ENCODE peak calls at places on chromosomes 11 and 22, in eight cellular contexts. One of them, this sample, is unnamed.

GRCh38 chr22:30113494-30113893 is 33.2 kb downstream of the HORMAD2 start:
- DNase-seq in pancreas: no peak
- DNase-seq in AG09319: no peak
- DNase-seq in erythroblast: no peak
- DNase-seq in A172: no peak
- DNase-seq in T-helper 9 cell: no peak
- DNase-seq in M059J: no peak
- DNase-seq in brain pericyte: no peak
- DNase-seq in this sample: no peak

GRCh38 chr11:132858203-132858602 is 674.1 kb downstream of the OPCML start:
- DNase-seq in AG09319: no peak
- DNase-seq in brain pericyte: no peak
- DNase-seq in erythroblast: no peak
- DNase-seq in pancreas: no peak
- DNase-seq in T-helper 9 cell: no peak
- DNase-seq in M059J: peak; percentile 43
- DNase-seq in A172: no peak
- DNase-seq in this sample: no peak

GRCh38 chr11:35045219-35045819 is 93.7 kb upstream of the CD44 start:
- DNase-seq in brain pericyte: no peak
- DNase-seq in T-helper 9 cell: peak; percentile 61
- DNase-seq in AG09319: no peak
- DNase-seq in M059J: no peak
- DNase-seq in erythroblast: no peak
- DNase-seq in A172: no peak
- DNase-seq in pancreas: peak; percentile 22
- DNase-seq in this sample: peak; percentile 63

GRCh38 chr22:27809700-27810365 is 8.3 kb upstream of the MN1 start:
- DNase-seq in erythroblast: no peak
- DNase-seq in A172: no peak
- DNase-seq in pancreas: no peak
- DNase-seq in T-helper 9 cell: no peak
- DNase-seq in M059J: peak; percentile 11
- DNase-seq in brain pericyte: no peak
- DNase-seq in AG09319: no peak
- DNase-seq in this sample: no peak

GRCh38 chr11:131671764-131672163 is 301.3 kb downstream of the NTM start:
- DNase-seq in AG09319: no peak
- DNase-seq in pancreas: no peak
- DNase-seq in erythroblast: no peak
- DNase-seq in M059J: no peak
- DNase-seq in brain pericyte: no peak
- DNase-seq in A172: no peak
- DNase-seq in T-helper 9 cell: no peak
- DNase-seq in this sample: no peak

GRCh38 chr11:76008474-76008873 is 193.5 kb downstream of the UVRAG start:
- DNase-seq in erythroblast: no peak
- DNase-seq in brain pericyte: no peak
- DNase-seq in pancreas: no peak
- DNase-seq in T-helper 9 cell: no peak
- DNase-seq in AG09319: no peak
- DNase-seq in M059J: peak; percentile 58
- DNase-seq in A172: peak; percentile 49
- DNase-seq in this sample: no peak

GRCh38 chr11:76578655-76579046 is 91.9 kb downstream of the LRRC32 start:
- DNase-seq in brain pericyte: no peak
- DNase-seq in A172: peak; percentile 51
- DNase-seq in M059J: no peak
- DNase-seq in erythroblast: no peak
- DNase-seq in T-helper 9 cell: no peak
- DNase-seq in pancreas: no peak
- DNase-seq in AG09319: no peak
- DNase-seq in this sample: no peak

GRCh38 chr11:8709002-8709672 is 26.5 kb downstream of the RPL27A start:
- DNase-seq in AG09319: peak; percentile 97
- DNase-seq in M059J: peak; percentile 78
- DNase-seq in brain pericyte: no peak
- DNase-seq in erythroblast: no peak
- DNase-seq in pancreas: peak; percentile 66
- DNase-seq in T-helper 9 cell: no peak
- DNase-seq in A172: no peak
- DNase-seq in this sample: no peak

GRCh38 chr11:83948205-83948604 is 662.0 kb upstream of the CCDC90B start:
- DNase-seq in brain pericyte: no peak
- DNase-seq in A172: no peak
- DNase-seq in M059J: no peak
- DNase-seq in T-helper 9 cell: no peak
- DNase-seq in pancreas: no peak
- DNase-seq in AG09319: no peak
- DNase-seq in erythroblast: no peak
- DNase-seq in this sample: no peak

GRCh38 chr22:33886696-33887095 is 33.6 kb downstream of the LARGE1 start:
- DNase-seq in brain pericyte: no peak
- DNase-seq in erythroblast: no peak
- DNase-seq in pancreas: no peak
- DNase-seq in AG09319: no peak
- DNase-seq in T-helper 9 cell: no peak
- DNase-seq in A172: no peak
- DNase-seq in M059J: no peak
- DNase-seq in this sample: no peak

This sample was measured in lung.